ENCODE peak calls at places on chromosomes 6 and 20, in nine cellular contexts. One of them, this sample, is unnamed.

GRCh38 chr6:88013015-88013414 is 34.6 kb upstream of the SPACA1 start:
- DNase-seq in gastrocnemius medialis: no peak
- DNase-seq in sigmoid colon: no peak
- DNase-seq in esophagus muscularis mucosa: no peak
- DNase-seq in GM12878: no peak
- DNase-seq in heart left ventricle: no peak
- DNase-seq in HCT116: no peak
- DNase-seq in GM12892: no peak
- DNase-seq in IMR-90: no peak
- DNase-seq in this sample: no peak

GRCh38 chr6:127858992-127859391 is 41.9 kb downstream of the THEMIS start:
- DNase-seq in HCT116: no peak
- DNase-seq in esophagus muscularis mucosa: no peak
- DNase-seq in sigmoid colon: no peak
- DNase-seq in heart left ventricle: no peak
- DNase-seq in IMR-90: no peak
- DNase-seq in GM12892: no peak
- DNase-seq in gastrocnemius medialis: no peak
- DNase-seq in GM12878: no peak
- DNase-seq in this sample: no peak

GRCh38 chr20:50314936-50315335 is 124.3 kb downstream of the CEBPB start:
- DNase-seq in GM12878: no peak
- DNase-seq in gastrocnemius medialis: no peak
- DNase-seq in esophagus muscularis mucosa: no peak
- DNase-seq in sigmoid colon: peak; percentile 7
- DNase-seq in IMR-90: no peak
- DNase-seq in HCT116: no peak
- DNase-seq in heart left ventricle: no peak
- DNase-seq in GM12892: no peak
- DNase-seq in this sample: no peak

GRCh38 chr6:158149641-158150040 is 18.4 kb downstream of the SERAC1 start:
- DNase-seq in IMR-90: peak; percentile 91
- DNase-seq in GM12892: no peak
- DNase-seq in GM12878: no peak
- DNase-seq in gastrocnemius medialis: no peak
- DNase-seq in HCT116: no peak
- DNase-seq in esophagus muscularis mucosa: no peak
- DNase-seq in sigmoid colon: no peak
- DNase-seq in heart left ventricle: no peak
- DNase-seq in this sample: peak; percentile 18

GRCh38 chr6:48671506-48671905 is 560.5 kb upstream of the PTCHD4 start:
- DNase-seq in HCT116: no peak
- DNase-seq in heart left ventricle: no peak
- DNase-seq in esophagus muscularis mucosa: no peak
- DNase-seq in GM12892: no peak
- DNase-seq in sigmoid colon: no peak
- DNase-seq in gastrocnemius medialis: no peak
- DNase-seq in IMR-90: peak; percentile 0
- DNase-seq in GM12878: no peak
- DNase-seq in this sample: no peak

GRCh38 chr6:44257007-44257752 is at the start of gene SLC35B2:
- DNase-seq in HCT116: no peak
- DNase-seq in gastrocnemius medialis: no peak
- DNase-seq in IMR-90: peak; percentile 67
- DNase-seq in GM12878: no peak
- DNase-seq in GM12892: peak; percentile 77
- DNase-seq in heart left ventricle: peak; percentile 72
- DNase-seq in sigmoid colon: peak; percentile 84
- DNase-seq in esophagus muscularis mucosa: no peak
- DNase-seq in this sample: peak; percentile 90

GRCh38 chr6:132797975-132798819 is at the start of gene SLC18B1:
- DNase-seq in GM12892: peak; percentile 22
- DNase-seq in GM12878: no peak
- DNase-seq in gastrocnemius medialis: peak; percentile 50
- DNase-seq in sigmoid colon: peak; percentile 79
- DNase-seq in esophagus muscularis mucosa: peak; percentile 92
- DNase-seq in IMR-90: peak; percentile 26
- DNase-seq in heart left ventricle: peak; percentile 58
- DNase-seq in HCT116: no peak
- DNase-seq in this sample: no peak

GRCh38 chr6:23246901-23247300 is 677.5 kb downstream of the HDGFL1 start:
- DNase-seq in gastrocnemius medialis: no peak
- DNase-seq in HCT116: no peak
- DNase-seq in GM12892: no peak
- DNase-seq in heart left ventricle: no peak
- DNase-seq in sigmoid colon: no peak
- DNase-seq in IMR-90: no peak
- DNase-seq in esophagus muscularis mucosa: no peak
- DNase-seq in GM12878: no peak
- DNase-seq in this sample: no peak

GRCh38 chr20:14928083-14928482 is 590.7 kb upstream of the FLRT3 start:
- DNase-seq in HCT116: no peak
- DNase-seq in gastrocnemius medialis: no peak
- DNase-seq in IMR-90: no peak
- DNase-seq in sigmoid colon: no peak
- DNase-seq in esophagus muscularis mucosa: no peak
- DNase-seq in heart left ventricle: no peak
- DNase-seq in GM12878: no peak
- DNase-seq in GM12892: no peak
- DNase-seq in this sample: no peak

GRCh38 chr6:155314773-155315515 is 660 bp upstream of the TFB1M start:
- DNase-seq in heart left ventricle: peak; percentile 23
- DNase-seq in sigmoid colon: peak; percentile 89
- DNase-seq in GM12878: peak; percentile 85
- DNase-seq in gastrocnemius medialis: peak; percentile 65
- DNase-seq in esophagus muscularis mucosa: no peak
- DNase-seq in IMR-90: peak; percentile 79
- DNase-seq in GM12892: no peak
- DNase-seq in HCT116: peak; percentile 82
- DNase-seq in this sample: peak; percentile 3

GRCh38 chr20:1823421-1823892 is 71.8 kb upstream of the SIRPA start:
- DNase-seq in IMR-90: no peak
- DNase-seq in heart left ventricle: no peak
- DNase-seq in esophagus muscularis mucosa: no peak
- DNase-seq in sigmoid colon: peak; percentile 35
- DNase-seq in HCT116: no peak
- DNase-seq in gastrocnemius medialis: no peak
- DNase-seq in GM12892: no peak
- DNase-seq in GM12878: no peak
- DNase-seq in this sample: no peak

GRCh38 chr6:2764610-2765165 is 505 bp upstream of the WRNIP1 start:
- DNase-seq in heart left ventricle: peak; percentile 38
- DNase-seq in esophagus muscularis mucosa: no peak
- DNase-seq in sigmoid colon: peak; percentile 75
- DNase-seq in GM12878: no peak
- DNase-seq in IMR-90: peak; percentile 70
- DNase-seq in GM12892: peak; percentile 24
- DNase-seq in gastrocnemius medialis: no peak
- DNase-seq in HCT116: no peak
- DNase-seq in this sample: peak; percentile 50

GRCh38 chr6:95364016-95364604 is 213.2 kb upstream of the MANEA start:
- DNase-seq in esophagus muscularis mucosa: no peak
- DNase-seq in GM12892: no peak
- DNase-seq in HCT116: peak; percentile 8
- DNase-seq in gastrocnemius medialis: no peak
- DNase-seq in IMR-90: peak; percentile 10
- DNase-seq in GM12878: no peak
- DNase-seq in heart left ventricle: no peak
- DNase-seq in sigmoid colon: no peak
- DNase-seq in this sample: no peak

GRCh38 chr6:26234421-26235239 is 130.4 kb upstream of the BTN3A2 start:
- DNase-seq in heart left ventricle: no peak
- DNase-seq in sigmoid colon: peak; percentile 89
- DNase-seq in GM12892: no peak
- DNase-seq in IMR-90: peak; percentile 84
- DNase-seq in gastrocnemius medialis: peak; percentile 23
- DNase-seq in esophagus muscularis mucosa: no peak
- DNase-seq in HCT116: no peak
- DNase-seq in GM12878: peak; percentile 96
- DNase-seq in this sample: no peak

GRCh38 chr6:111666812-111667211 is 61.1 kb upstream of the TRAF3IP2 start:
- DNase-seq in gastrocnemius medialis: no peak
- DNase-seq in esophagus muscularis mucosa: no peak
- DNase-seq in sigmoid colon: no peak
- DNase-seq in GM12878: no peak
- DNase-seq in GM12892: no peak
- DNase-seq in heart left ventricle: no peak
- DNase-seq in HCT116: no peak
- DNase-seq in IMR-90: peak; percentile 45
- DNase-seq in this sample: no peak

GRCh38 chr20:32965581-32966373 is 38.5 kb downstream of the SUN5 start:
- DNase-seq in IMR-90: no peak
- DNase-seq in gastrocnemius medialis: no peak
- DNase-seq in sigmoid colon: peak; percentile 38
- DNase-seq in HCT116: no peak
- DNase-seq in heart left ventricle: no peak
- DNase-seq in esophagus muscularis mucosa: peak; percentile 72
- DNase-seq in GM12878: no peak
- DNase-seq in GM12892: no peak
- DNase-seq in this sample: no peak

GRCh38 chr6:120468486-120468885 is 865.8 kb downstream of the TBC1D32 start:
- DNase-seq in GM12892: no peak
- DNase-seq in heart left ventricle: no peak
- DNase-seq in gastrocnemius medialis: no peak
- DNase-seq in GM12878: no peak
- DNase-seq in esophagus muscularis mucosa: no peak
- DNase-seq in sigmoid colon: no peak
- DNase-seq in IMR-90: no peak
- DNase-seq in HCT116: no peak
- DNase-seq in this sample: no peak

GRCh38 chr6:139323511-139324445 is 32.0 kb upstream of the TXLNB start:
- DNase-seq in IMR-90: peak; percentile 75
- DNase-seq in sigmoid colon: peak; percentile 90
- DNase-seq in GM12892: no peak
- DNase-seq in HCT116: no peak
- DNase-seq in heart left ventricle: peak; percentile 79
- DNase-seq in esophagus muscularis mucosa: peak; percentile 94
- DNase-seq in gastrocnemius medialis: peak; percentile 38
- DNase-seq in GM12878: no peak
- DNase-seq in this sample: peak; percentile 14

GRCh38 chr6:161137839-161138544 is 135.9 kb downstream of the AGPAT4 start:
- DNase-seq in gastrocnemius medialis: no peak
- DNase-seq in sigmoid colon: no peak
- DNase-seq in esophagus muscularis mucosa: peak; percentile 29
- DNase-seq in HCT116: no peak
- DNase-seq in GM12878: no peak
- DNase-seq in heart left ventricle: no peak
- DNase-seq in GM12892: no peak
- DNase-seq in IMR-90: peak; percentile 56
- DNase-seq in this sample: no peak

GRCh38 chr20:47357296-47358051 is 975 bp upstream of the ZMYND8 start:
- DNase-seq in esophagus muscularis mucosa: peak; percentile 94
- DNase-seq in GM12892: peak; percentile 53
- DNase-seq in heart left ventricle: peak; percentile 74
- DNase-seq in gastrocnemius medialis: peak; percentile 74
- DNase-seq in IMR-90: peak; percentile 94
- DNase-seq in HCT116: peak; percentile 58
- DNase-seq in GM12878: no peak
- DNase-seq in sigmoid colon: peak; percentile 95
- DNase-seq in this sample: peak; percentile 26
- TF ChIP-seq POLR2A in esophagus muscularis mucosa: no peak
- TF ChIP-seq POLR2A in GM12892: peak; percentile 77
- TF ChIP-seq POLR2A in heart left ventricle: no peak
- TF ChIP-seq POLR2A in gastrocnemius medialis: peak; percentile 25
- TF ChIP-seq POLR2A in IMR-90: peak; percentile 71
- TF ChIP-seq POLR2A in HCT116: peak; percentile 27
- TF ChIP-seq POLR2A in GM12878: peak; percentile 90
- TF ChIP-seq POLR2A in sigmoid colon: peak; percentile 58
- TF ChIP-seq POLR2A in this sample: peak; percentile 36

GRCh38 chr6:31619805-31620585 is 520 bp upstream of the PRRC2A start:
- DNase-seq in GM12892: peak; percentile 89
- DNase-seq in heart left ventricle: peak; percentile 98
- DNase-seq in IMR-90: peak; percentile 98
- DNase-seq in esophagus muscularis mucosa: peak; percentile 99
- DNase-seq in sigmoid colon: peak; percentile 99
- DNase-seq in GM12878: peak; percentile 96
- DNase-seq in HCT116: peak; percentile 98
- DNase-seq in gastrocnemius medialis: peak; percentile 97
- DNase-seq in this sample: peak; percentile 93
- TF ChIP-seq POLR2A in GM12892: peak; percentile 83
- TF ChIP-seq POLR2A in heart left ventricle: peak; percentile 52
- TF ChIP-seq POLR2A in IMR-90: peak; percentile 84
- TF ChIP-seq POLR2A in esophagus muscularis mucosa: peak; percentile 64
- TF ChIP-seq POLR2A in sigmoid colon: peak; percentile 87
- TF ChIP-seq POLR2A in GM12878: peak; percentile 92
- TF ChIP-seq POLR2A in HCT116: peak; percentile 68
- TF ChIP-seq POLR2A in gastrocnemius medialis: peak; percentile 69
- TF ChIP-seq POLR2A in this sample: peak; percentile 84

GRCh38 chr20:25310268-25310920 is 62.5 kb downstream of the PYGB start:
- DNase-seq in GM12892: no peak
- DNase-seq in IMR-90: peak; percentile 96
- DNase-seq in esophagus muscularis mucosa: no peak
- DNase-seq in gastrocnemius medialis: peak; percentile 40
- DNase-seq in heart left ventricle: no peak
- DNase-seq in HCT116: peak; percentile 73
- DNase-seq in GM12878: peak; percentile 67
- DNase-seq in sigmoid colon: peak; percentile 85
- DNase-seq in this sample: peak; percentile 77
- TF ChIP-seq POLR2A in GM12892: peak; percentile 56
- TF ChIP-seq POLR2A in IMR-90: peak; percentile 76
- TF ChIP-seq POLR2A in esophagus muscularis mucosa: no peak
- TF ChIP-seq POLR2A in gastrocnemius medialis: no peak
- TF ChIP-seq POLR2A in heart left ventricle: no peak
- TF ChIP-seq POLR2A in HCT116: no peak
- TF ChIP-seq POLR2A in GM12878: peak; percentile 40
- TF ChIP-seq POLR2A in sigmoid colon: no peak
- TF ChIP-seq POLR2A in this sample: no peak

GRCh38 chr6:149451361-149452061 is 33.3 kb downstream of the ZC3H12D start:
- DNase-seq in heart left ventricle: no peak
- DNase-seq in esophagus muscularis mucosa: no peak
- DNase-seq in GM12878: no peak
- DNase-seq in GM12892: no peak
- DNase-seq in IMR-90: no peak
- DNase-seq in sigmoid colon: no peak
- DNase-seq in gastrocnemius medialis: no peak
- DNase-seq in HCT116: no peak
- DNase-seq in this sample: no peak

GRCh38 chr6:149452062-149452939 is 32.5 kb downstream of the ZC3H12D start:
- DNase-seq in esophagus muscularis mucosa: no peak
- DNase-seq in heart left ventricle: no peak
- DNase-seq in GM12878: no peak
- DNase-seq in sigmoid colon: no peak
- DNase-seq in HCT116: no peak
- DNase-seq in GM12892: no peak
- DNase-seq in IMR-90: no peak
- DNase-seq in gastrocnemius medialis: no peak
- DNase-seq in this sample: no peak

GRCh38 chr6:149449054-149449453 is 35.8 kb downstream of the ZC3H12D start:
- DNase-seq in gastrocnemius medialis: no peak
- DNase-seq in HCT116: no peak
- DNase-seq in esophagus muscularis mucosa: no peak
- DNase-seq in IMR-90: no peak
- DNase-seq in GM12892: no peak
- DNase-seq in GM12878: no peak
- DNase-seq in heart left ventricle: no peak
- DNase-seq in sigmoid colon: no peak
- DNase-seq in this sample: no peak

GRCh38 chr6:149449831-149450678 is 34.8 kb downstream of the ZC3H12D start:
- DNase-seq in sigmoid colon: no peak
- DNase-seq in HCT116: no peak
- DNase-seq in IMR-90: no peak
- DNase-seq in gastrocnemius medialis: no peak
- DNase-seq in esophagus muscularis mucosa: no peak
- DNase-seq in GM12878: no peak
- DNase-seq in GM12892: no peak
- DNase-seq in heart left ventricle: no peak
- DNase-seq in this sample: no peak

GRCh38 chr6:149450679-149451360 is 34.0 kb downstream of the ZC3H12D start:
- DNase-seq in HCT116: no peak
- DNase-seq in IMR-90: no peak
- DNase-seq in GM12878: no peak
- DNase-seq in gastrocnemius medialis: no peak
- DNase-seq in heart left ventricle: peak; percentile 45
- DNase-seq in sigmoid colon: peak; percentile 74
- DNase-seq in esophagus muscularis mucosa: no peak
- DNase-seq in GM12892: no peak
- DNase-seq in this sample: no peak
- TF ChIP-seq POLR2A in HCT116: no peak
- TF ChIP-seq POLR2A in IMR-90: no peak
- TF ChIP-seq POLR2A in GM12878: no peak
- TF ChIP-seq POLR2A in gastrocnemius medialis: no peak
- TF ChIP-seq POLR2A in heart left ventricle: no peak
- TF ChIP-seq POLR2A in sigmoid colon: no peak
- TF ChIP-seq POLR2A in esophagus muscularis mucosa: no peak
- TF ChIP-seq POLR2A in GM12892: no peak
- TF ChIP-seq POLR2A in this sample: no peak

This sample was measured in H54.